ENCODE peak calls at places on chromosome 12, in eight cellular contexts. E, U, Q, B, P, W, M and V are unnamed samples.
A peak's percentile ranks its signal among the peaks of the same experiment; 100 is the strongest.

GRCh38 chr12:57624441-57625220 is 8.4 kb downstream of the B4GALNT1 start:
- DNase-seq in E (no peak), U (no peak), Q (no peak), B (no peak), P (no peak), W (no peak), M (no peak), V (no peak)

GRCh38 chr12:115451151-115451784 is 767.3 kb upstream of the TBX3 start:
- DNase-seq in E (no peak), U (no peak), Q (no peak), B (no peak), P (no peak), W (no peak), M (no peak), V (no peak)

GRCh38 chr12:5441497-5442236 is 9.8 kb downstream of the NTF3 start:
- DNase-seq in E (no peak), U (no peak), Q (no peak), B (peak; percentile 85), P (no peak), W (no peak), M (peak; percentile 50), V (no peak)

GRCh38 chr12:47791351-47791746 is 18.3 kb downstream of the SLC48A1 start:
- DNase-seq in E (no peak), U (no peak), Q (no peak), B (no peak), P (no peak), W (no peak), M (no peak), V (no peak)

GRCh38 chr12:14473707-14474287 is 93.9 kb downstream of the PLBD1 start:
- DNase-seq in E (no peak), U (no peak), Q (no peak), B (peak; percentile 24), P (no peak), W (no peak), M (peak; percentile 54), V (no peak)

GRCh38 chr12:96108321-96108720 is 72.9 kb upstream of the LTA4H start:
- DNase-seq in E (peak; percentile 46), U (peak; percentile 59), Q (no peak), B (no peak), P (no peak), W (no peak), M (peak; percentile 1), V (no peak)

GRCh38 chr12:49537709-49538601 is 875 bp upstream of the KCNH3 start:
- DNase-seq in E (no peak), U (no peak), Q (peak; percentile 48), B (no peak), P (peak; percentile 71), W (peak; percentile 53), M (no peak), V (no peak)

GRCh38 chr12:120438495-120439198 is 734 bp downstream of the COX6A1 start:
- DNase-seq in E (no peak), U (no peak), Q (no peak), B (no peak), P (no peak), W (no peak), M (no peak), V (no peak)

GRCh38 chr12:43309845-43310405 is 242.1 kb downstream of the ADAMTS20 start:
- DNase-seq in E (no peak), U (no peak), Q (no peak), B (no peak), P (no peak), W (no peak), M (peak; percentile 88), V (no peak)